ENCODE peak calls at places on chromosomes 13 and 19, in four cellular contexts. A is GM23338, J is PC-9, E is neural progenitor cell. C is an unnamed sample. For H3F3A, the result is how much of the 10 kb centered on the place peaks cover.

GRCh38 chr19:35874392-35874930 is 6.1 kb downstream of the APLP1 start:
- DNase-seq in A (no peak), J (no peak), E (no peak), C (no peak)

GRCh38 chr19:49997709-49998108 is 27.5 kb downstream of the VRK3 start:
- DNase-seq in A (peak), J (no peak), E (peak), C (peak)

GRCh38 chr19:33698576-33699435 is 77.1 kb downstream of the CHST8 start:
- DNase-seq in A (no peak), J (no peak), E (no peak), C (no peak)

GRCh38 chr19:51660975-51661600 is 14.5 kb upstream of the SIGLEC14 start:
- DNase-seq in A (peak), J (peak), E (peak), C (peak)

GRCh38 chr19:18232540-18233223 is 6.4 kb upstream of the PDE4C start:
- DNase-seq in A (peak), J (no peak), E (no peak), C (no peak)

GRCh38 chr19:39038098-39038497 is 5.7 kb upstream of the FBXO27 start:
- DNase-seq in A (peak), J (no peak), E (peak), C (no peak)

GRCh38 chr13:95480131-95480545 is 72.4 kb upstream of the CLDN10 start:
- DNase-seq in A (no peak), J (no peak), E (no peak), C (no peak)

GRCh38 chr19:52140077-52140710 is 456 bp upstream of the ZNF616 start:
- DNase-seq in A (no peak), J (no peak), E (no peak), C (no peak)

GRCh38 chr13:50144473-50145160 is 129.4 kb downstream of the KCNRG start:
- DNase-seq in A (no peak), J (no peak), E (no peak), C (no peak)

GRCh38 chr19:39390460-39390758 is 497 bp downstream of the PAF1 start:
- DNase-seq in A (no peak), J (peak), E (no peak), C (peak)

GRCh38 chr13:93460005-93460404 is 233.4 kb downstream of the GPC6 start:
- DNase-seq in A (no peak), J (no peak), E (no peak), C (no peak)

GRCh38 chr19:44816301-44816700 is 7.4 kb downstream of the BCAM start:
- DNase-seq in A (no peak), J (no peak), E (no peak), C (no peak)

GRCh38 chr19:44747739-44748425 is 626 bp upstream of the BCL3 start:
- DNase-seq in A (peak), J (peak), E (peak), C (no peak)

GRCh38 chr13:33639640-33640080 is 178.3 kb upstream of the RFC3 start:
- DNase-seq in A (no peak), J (peak), E (no peak), C (no peak)

GRCh38 chr19:48975947-48976847 is 11.1 kb downstream of the FTL start:
- DNase-seq in A (peak), J (peak), E (peak), C (no peak)

GRCh38 chr13:29707876-29708543 is 112.5 kb upstream of the SLC7A1 start:
- DNase-seq in A (peak), J (no peak), E (peak), C (peak)

GRCh38 chr19:1254530-1255185 is 6.3 kb downstream of the MIDN start:
- DNase-seq in A (no peak), J (no peak), E (no peak), C (no peak)

GRCh38 chr19:53980553-53981407 is 10.7 kb upstream of the CACNG6 start:
- DNase-seq in A (peak), J (peak), E (peak), C (no peak)

GRCh38 chr19:17079710-17080440 is 4.3 kb downstream of the MYO9B start:
- DNase-seq in A (no peak), J (peak), E (peak), C (peak)
- TF ChIP-seq CTCF in A (no peak), J (peak), E (no peak), C (peak)

DNA sequence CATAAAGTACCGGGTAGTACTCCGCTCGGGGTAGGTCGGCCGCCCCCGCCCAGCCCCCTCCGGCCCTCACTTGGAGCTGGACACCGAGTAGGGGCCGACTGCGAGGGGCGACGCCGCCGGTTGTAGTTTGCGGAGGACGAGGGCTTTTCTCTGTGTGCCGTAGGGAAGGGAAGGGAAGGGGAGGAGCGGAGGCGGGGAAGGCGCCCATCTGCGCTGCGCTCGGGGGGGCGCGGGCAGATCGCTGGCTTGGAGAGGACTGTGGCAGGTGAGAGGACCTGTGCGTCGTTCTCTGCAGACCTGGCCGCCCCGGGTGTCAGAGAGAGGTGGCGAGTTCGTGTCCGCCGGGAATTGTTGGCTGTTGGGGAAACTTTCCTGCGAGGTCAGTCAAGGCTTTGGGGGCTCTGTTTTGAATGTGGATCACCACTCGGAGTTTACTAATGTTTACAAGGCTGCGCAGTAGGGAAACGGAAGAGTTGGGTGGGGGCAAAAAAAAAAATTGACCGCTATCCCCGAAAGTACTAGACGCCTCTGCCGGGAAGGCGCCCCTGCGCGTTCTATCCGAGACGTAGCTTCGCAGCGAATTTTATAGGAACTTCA is 1.4 kb downstream of the ING1 start:
- DNase-seq in A (peak), J (no peak), E (peak), C (peak)
- H3F3A ChIP-seq in A (under half), J (under half), E (under half), C (under half)

DNA sequence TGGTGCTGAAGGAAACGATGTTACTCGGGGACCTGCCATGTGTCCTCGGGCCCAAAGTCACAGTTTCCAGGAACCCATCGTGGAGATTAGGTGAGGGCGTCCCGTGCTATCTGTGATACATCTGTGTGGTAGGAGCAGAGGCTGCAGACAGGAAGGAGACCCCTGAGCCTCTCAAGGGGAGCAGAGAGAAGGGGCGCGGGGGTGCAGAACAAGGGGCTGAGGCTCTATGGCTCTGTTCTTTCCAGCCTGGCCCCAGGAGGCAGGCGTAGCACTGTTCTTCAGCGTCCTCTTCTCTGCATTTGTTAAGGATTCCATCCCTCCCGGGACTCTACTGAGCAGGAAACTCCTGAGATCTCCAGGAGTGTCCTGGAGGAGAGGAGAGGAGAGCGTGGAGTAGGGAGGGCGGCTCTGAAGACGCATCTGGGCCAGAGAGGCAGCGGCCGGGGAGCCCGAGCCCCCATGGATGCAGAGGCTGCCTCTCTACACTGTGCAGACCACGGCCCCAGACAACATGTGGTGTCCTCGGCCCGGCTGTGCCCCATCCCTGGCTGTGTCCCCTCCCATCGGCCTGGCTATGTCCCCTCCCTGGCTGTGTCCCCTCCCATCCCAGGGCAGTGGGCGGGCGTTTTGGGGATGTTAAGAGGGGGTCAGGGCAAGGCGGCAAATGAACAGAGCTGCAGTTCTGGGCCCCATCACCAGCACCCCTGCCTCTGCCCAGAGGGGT is 118.0 kb downstream of the ATP11A start:
- DNase-seq in A (no peak), J (no peak), E (no peak), C (no peak)
- TF ChIP-seq EZH2 in A (no peak), J (no peak), E (no peak), C (no peak)

GRCh38 chr19:31364956-31365355 is 15.7 kb upstream of the TSHZ3 start:
- DNase-seq in A (no peak), J (no peak), E (no peak), C (no peak)
- TF ChIP-seq CTCF in A (peak), J (no peak), E (peak), C (no peak)

C was measured in MM.1S.